ENCODE peak calls at places on chromosomes 7 and 10, in four cellular contexts. X, V, T and L are unnamed samples.

GRCh38 chr7:151631149-151631967 is 111.7 kb upstream of the RHEB start:
- DNase-seq in X (peak; percentile 39), V (peak; percentile 42), T (peak; percentile 35), L (no peak)

GRCh38 chr7:155153676-155154075 is 83.6 kb downstream of the HTR5A start:
- DNase-seq in T (no peak), X (no peak), V (no peak), L (no peak)

GRCh38 chr10:122462533-122463465 is 1.4 kb downstream of the HTRA1 start:
- DNase-seq in T (peak; percentile 62), V (peak; percentile 19), X (peak; percentile 66), L (no peak)

GRCh38 chr7:16028103-16028502 is 341.6 kb upstream of the MEOX2 start:
- DNase-seq in V (peak; percentile 54), X (peak; percentile 91), T (peak; percentile 95), L (no peak)

GRCh38 chr7:134452991-134453473 is 5.9 kb downstream of the AKR1B1 start:
- DNase-seq in X (no peak), V (no peak), T (no peak), L (no peak)

GRCh38 chr7:45001138-45001694 is 1.2 kb downstream of the CCM2 start:
- DNase-seq in T (peak; percentile 35), V (peak; percentile 31), X (peak; percentile 11), L (no peak)

GRCh38 chr10:28632597-28632940 is 44.8 kb upstream of the BAMBI start:
- DNase-seq in V (peak; percentile 12), X (no peak), T (no peak), L (no peak)

GRCh38 chr10:97356318-97356914 is 21.9 kb upstream of the FRAT2 start:
- DNase-seq in X (no peak), T (no peak), V (no peak), L (no peak)

GRCh38 chr7:25862254-25862992 is 289.6 kb upstream of the NFE2L3 start:
- DNase-seq in V (peak; percentile 98), T (peak; percentile 100), X (peak; percentile 100), L (peak; percentile 99)

GRCh38 chr10:109343293-109343692 is 580.0 kb downstream of the XPNPEP1 start:
- DNase-seq in T (peak; percentile 28), V (peak; percentile 77), X (no peak), L (no peak)

GRCh38 chr7:134470864-134471263 is 12.0 kb upstream of the AKR1B1 start:
- DNase-seq in X (peak; percentile 69), T (peak; percentile 92), V (peak; percentile 79), L (no peak)

GRCh38 chr7:105218939-105219770 is 169.6 kb downstream of the SRPK2 start:
- DNase-seq in V (peak; percentile 79), T (peak; percentile 65), X (peak; percentile 40), L (peak; percentile 79)

GRCh38 chr7:32937344-32938174 is 19.7 kb upstream of the FKBP9 start:
- DNase-seq in T (peak; percentile 66), V (no peak), X (peak; percentile 78), L (peak; percentile 17)

GRCh38 chr10:791639-792038 is 102.2 kb upstream of the DIP2C start:
- DNase-seq in V (no peak), T (no peak), X (no peak), L (no peak)

GRCh38 chr10:103837370-103838094 is 17.8 kb downstream of the SH3PXD2A start:
- DNase-seq in T (no peak), X (no peak), V (no peak), L (no peak)

GRCh38 chr10:75186310-75186709 is 24.3 kb upstream of the VDAC2 start:
- DNase-seq in V (no peak), T (no peak), X (no peak), L (no peak)

GRCh38 chr10:46273506-46274477 is 13.0 kb upstream of the ANTXRL start:
- DNase-seq in X (no peak), T (no peak), V (no peak), L (no peak)

GRCh38 chr7:7970620-7971307 is 2.2 kb downstream of the GLCCI1 start:
- DNase-seq in X (no peak), T (peak; percentile 13), V (peak; percentile 48), L (no peak)

GRCh38 chr10:49518982-49519578 is 19.8 kb downstream of the ERCC6 start:
- DNase-seq in T (peak; percentile 70), V (peak; percentile 91), X (peak; percentile 56), L (no peak)

GRCh38 chr7:42093361-42093905 is 143.6 kb downstream of the GLI3 start:
- DNase-seq in T (no peak), V (peak; percentile 41), X (no peak), L (no peak)

GRCh38 chr10:124677291-124677690 is 66.9 kb downstream of the FAM53B start:
- DNase-seq in X (no peak), T (no peak), V (no peak), L (no peak)

GRCh38 chr10:119543814-119544642 is 1.5 kb upstream of the RGS10 start:
- DNase-seq in X (no peak), T (peak; percentile 18), V (no peak), L (peak; percentile 62)

GRCh38 chr10:127888526-127889312 is 4.0 kb downstream of the CLRN3 start:
- DNase-seq in X (no peak), V (no peak), T (no peak), L (no peak)
- H3K4me3 ChIP-seq in X (no peak overlapping the region), V (no peak overlapping the region), T (no peak overlapping the region), L (no peak overlapping the region)

GRCh38 chr7:1810961-1811849 is 141.1 kb downstream of the ELFN1 start:
- DNase-seq in V (no peak), T (no peak), X (peak; percentile 48), L (no peak)

GRCh38 chr7:1812693-1813393 is 142.8 kb downstream of the ELFN1 start:
- DNase-seq in X (no peak), V (no peak), T (no peak), L (peak; percentile 2)

GRCh38 chr7:1810521-1810920 is 140.4 kb downstream of the ELFN1 start:
- DNase-seq in V (no peak), X (no peak), T (no peak), L (no peak)

GRCh38 chr7:1813394-1814088 is 143.5 kb downstream of the ELFN1 start:
- DNase-seq in T (no peak), V (no peak), X (no peak), L (no peak)

GRCh38 chr7:1811850-1812692 is 142.0 kb downstream of the ELFN1 start:
- DNase-seq in T (no peak), X (no peak), V (peak; percentile 6), L (peak; percentile 11)
- TF ChIP-seq CTCF in T (no peak), X (peak; percentile 14), V (peak; percentile 27), L (peak; percentile 54)

DNA sequence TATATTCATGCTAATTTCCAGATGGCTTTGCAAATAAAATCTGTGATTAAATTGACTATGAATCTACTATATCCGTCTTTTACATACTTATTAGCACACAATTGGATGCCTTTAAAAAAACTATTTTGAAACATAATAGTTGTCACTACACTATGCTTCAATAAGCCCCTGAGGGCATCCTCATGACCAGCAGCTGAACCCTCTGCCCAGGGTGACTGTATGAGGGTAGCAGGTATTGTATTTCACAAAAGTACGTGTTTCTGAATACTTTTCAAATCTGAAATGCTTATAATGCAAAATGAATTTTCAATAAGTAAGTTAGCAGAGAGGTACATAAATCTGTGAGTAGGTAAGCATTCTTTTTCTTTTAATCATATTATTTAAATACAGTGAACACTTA is 97.3 kb downstream of the DNAH11 start:
- DNase-seq in V (peak; percentile 47), T (no peak), X (no peak), L (no peak)
- H3K4me3 ChIP-seq in V (no peak overlapping the region), T (no peak overlapping the region), X (no peak overlapping the region), L (no peak overlapping the region)

GRCh38 chr7:37150856-37151255 is 297.8 kb downstream of the ELMO1 start:
- DNase-seq in V (no peak), X (no peak), T (no peak), L (no peak)

GRCh38 chr7:37150180-37150579 is 298.5 kb downstream of the ELMO1 start:
- DNase-seq in T (no peak), V (no peak), X (no peak), L (no peak)

GRCh38 chr7:37149019-37149814 is 299.4 kb downstream of the ELMO1 start:
- DNase-seq in V (no peak), X (no peak), T (no peak), L (no peak)

GRCh38 chr7:37151741-37152413 is 296.8 kb downstream of the ELMO1 start:
- DNase-seq in V (no peak), T (no peak), X (no peak), L (no peak)

DNA sequence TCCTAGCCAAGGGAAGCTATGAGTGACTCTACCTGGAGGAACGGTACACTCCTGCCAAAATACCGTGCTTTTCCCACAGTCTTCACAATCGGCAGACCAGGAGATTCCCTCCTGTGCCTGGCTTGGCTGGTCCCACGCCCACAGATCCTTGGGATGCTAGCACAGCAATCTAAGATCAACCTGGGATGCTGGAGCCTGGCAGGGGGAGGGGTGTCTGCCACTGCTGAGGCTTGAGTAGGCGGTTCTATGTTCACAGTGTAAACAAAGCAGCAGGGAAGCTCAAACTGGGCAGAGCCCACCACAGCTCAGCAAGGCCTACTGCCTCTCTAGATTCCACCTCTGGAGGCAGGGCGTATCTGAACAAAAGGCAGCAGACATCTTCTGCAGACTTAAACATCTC is 295.3 kb downstream of the ELMO1 start:
- DNase-seq in T (no peak), V (no peak), X (no peak), L (no peak)
- TF ChIP-seq CTCF in T (no peak), V (no peak), X (no peak), L (no peak)

DNA sequence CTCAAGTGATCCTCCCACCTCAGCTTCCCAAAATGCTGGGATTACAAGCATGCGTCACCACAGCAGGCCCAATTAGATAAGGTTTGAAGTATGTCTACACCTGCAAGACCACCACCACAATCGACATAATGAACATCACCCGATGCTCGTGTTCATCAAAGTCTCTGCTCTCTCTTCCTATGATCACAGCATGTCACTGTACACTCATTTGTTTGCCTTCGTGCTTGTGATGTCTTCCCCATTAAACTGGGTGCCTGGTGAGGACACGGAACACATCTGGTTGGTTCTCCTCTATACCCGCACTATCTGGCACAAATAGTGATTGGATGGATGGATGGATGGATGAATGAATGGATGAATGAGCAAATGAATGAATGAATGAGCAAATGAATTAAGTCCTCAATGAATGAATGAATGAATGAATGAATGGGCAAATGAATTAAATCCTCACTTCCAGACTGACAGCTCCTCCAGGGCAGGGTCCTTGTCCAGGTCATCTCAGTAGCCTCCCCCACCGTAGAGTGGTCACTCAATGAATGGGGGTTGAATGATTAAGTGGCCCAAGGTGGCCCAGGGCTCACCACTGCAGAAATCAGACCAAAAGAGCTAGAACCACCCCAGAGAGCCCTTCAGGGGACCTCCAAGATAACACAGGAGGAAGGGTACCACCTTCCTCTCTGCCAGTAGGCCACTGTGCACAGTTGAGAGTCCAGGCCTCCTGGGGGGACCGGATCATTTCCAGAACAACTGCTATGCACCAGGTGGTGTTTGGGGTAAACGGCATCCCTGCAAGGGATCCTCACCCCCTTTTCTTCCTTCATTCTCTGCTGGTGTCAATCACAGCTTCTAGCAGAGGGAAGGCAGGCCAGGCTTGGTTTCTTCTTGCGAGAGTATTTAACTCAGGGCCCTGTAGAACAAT is 101.9 kb upstream of the TNRC18 start:
- DNase-seq in X (peak; percentile 74), V (peak; percentile 40), T (peak; percentile 69), L (no peak)
- H3K4me3 ChIP-seq in X (no peak overlapping the region), V (no peak overlapping the region), T (peak overlapping the region; percentile 75), L (no peak overlapping the region)